ENCODE peak calls at places on chromosomes 12 and 14, in eight cellular contexts. One of them, this sample, is unnamed.
A peak's percentile ranks its signal among the peaks of the same experiment; 100 is the strongest.

GRCh38 chr12:22306311-22306710 is 28.2 kb downstream of the ST8SIA1 start:
- DNase-seq in tibial nerve: no peak
- DNase-seq in GM23338: no peak
- DNase-seq in psoas muscle: no peak
- DNase-seq in trophoblast cell: no peak
- DNase-seq in GM23248: peak; percentile 5
- DNase-seq in cardiac muscle cell: no peak
- DNase-seq in PC-3: no peak
- DNase-seq in this sample: no peak

GRCh38 chr12:42201061-42201460 is 37.0 kb downstream of the YAF2 start:
- DNase-seq in psoas muscle: no peak
- DNase-seq in cardiac muscle cell: no peak
- DNase-seq in GM23248: no peak
- DNase-seq in trophoblast cell: no peak
- DNase-seq in tibial nerve: no peak
- DNase-seq in GM23338: no peak
- DNase-seq in PC-3: no peak
- DNase-seq in this sample: no peak

GRCh38 chr12:117236456-117237001 is 46.3 kb upstream of the FBXO21 start:
- DNase-seq in GM23248: peak; percentile 68
- DNase-seq in trophoblast cell: peak; percentile 63
- DNase-seq in psoas muscle: peak; percentile 76
- DNase-seq in GM23338: peak; percentile 99
- DNase-seq in PC-3: peak; percentile 89
- DNase-seq in tibial nerve: peak; percentile 70
- DNase-seq in cardiac muscle cell: peak; percentile 88
- DNase-seq in this sample: peak; percentile 80

GRCh38 chr14:24408764-24409163 is 10.0 kb downstream of the NYNRIN start:
- DNase-seq in GM23248: no peak
- DNase-seq in psoas muscle: no peak
- DNase-seq in PC-3: no peak
- DNase-seq in GM23338: no peak
- DNase-seq in cardiac muscle cell: no peak
- DNase-seq in tibial nerve: no peak
- DNase-seq in trophoblast cell: no peak
- DNase-seq in this sample: no peak

GRCh38 chr12:32906407-32907165 is 10.0 kb upstream of the PKP2 start:
- DNase-seq in GM23338: no peak
- DNase-seq in trophoblast cell: no peak
- DNase-seq in tibial nerve: no peak
- DNase-seq in GM23248: no peak
- DNase-seq in PC-3: peak; percentile 50
- DNase-seq in cardiac muscle cell: no peak
- DNase-seq in psoas muscle: no peak
- DNase-seq in this sample: no peak

GRCh38 chr12:65520658-65521057 is 242.2 kb downstream of the MSRB3 start:
- DNase-seq in PC-3: peak; percentile 29
- DNase-seq in cardiac muscle cell: no peak
- DNase-seq in GM23248: no peak
- DNase-seq in GM23338: no peak
- DNase-seq in tibial nerve: no peak
- DNase-seq in trophoblast cell: no peak
- DNase-seq in psoas muscle: no peak
- DNase-seq in this sample: no peak

GRCh38 chr14:93829839-93830481 is 41.7 kb upstream of the PRIMA1 start:
- DNase-seq in cardiac muscle cell: no peak
- DNase-seq in psoas muscle: no peak
- DNase-seq in GM23248: no peak
- DNase-seq in PC-3: no peak
- DNase-seq in GM23338: no peak
- DNase-seq in trophoblast cell: no peak
- DNase-seq in tibial nerve: no peak
- DNase-seq in this sample: no peak

GRCh38 chr14:23051482-23051881 is 5.8 kb downstream of the CDH24 start:
- DNase-seq in cardiac muscle cell: no peak
- DNase-seq in PC-3: no peak
- DNase-seq in tibial nerve: no peak
- DNase-seq in GM23248: no peak
- DNase-seq in trophoblast cell: no peak
- DNase-seq in psoas muscle: no peak
- DNase-seq in GM23338: no peak
- DNase-seq in this sample: no peak

GRCh38 chr12:121278450-121279375 is 17.8 kb downstream of the CAMKK2 start:
- DNase-seq in GM23248: peak; percentile 96
- DNase-seq in trophoblast cell: no peak
- DNase-seq in cardiac muscle cell: no peak
- DNase-seq in GM23338: no peak
- DNase-seq in PC-3: no peak
- DNase-seq in psoas muscle: peak; percentile 44
- DNase-seq in tibial nerve: no peak
- DNase-seq in this sample: peak; percentile 63

GRCh38 chr12:40101747-40102146 is 4.1 kb downstream of the SLC2A13 start:
- DNase-seq in GM23248: no peak
- DNase-seq in cardiac muscle cell: no peak
- DNase-seq in trophoblast cell: no peak
- DNase-seq in PC-3: no peak
- DNase-seq in tibial nerve: no peak
- DNase-seq in GM23338: no peak
- DNase-seq in psoas muscle: no peak
- DNase-seq in this sample: no peak

GRCh38 chr12:63306476-63306875 is 155.5 kb upstream of the AVPR1A start:
- DNase-seq in tibial nerve: no peak
- DNase-seq in trophoblast cell: no peak
- DNase-seq in cardiac muscle cell: no peak
- DNase-seq in GM23338: no peak
- DNase-seq in psoas muscle: no peak
- DNase-seq in GM23248: no peak
- DNase-seq in PC-3: no peak
- DNase-seq in this sample: no peak

GRCh38 chr12:50452795-50453194 is 52.0 kb upstream of the DIP2B start:
- DNase-seq in GM23248: no peak
- DNase-seq in trophoblast cell: no peak
- DNase-seq in tibial nerve: no peak
- DNase-seq in PC-3: no peak
- DNase-seq in psoas muscle: no peak
- DNase-seq in GM23338: no peak
- DNase-seq in cardiac muscle cell: no peak
- DNase-seq in this sample: no peak

GRCh38 chr12:129337413-129337812 is 484.1 kb downstream of the GLT1D1 start:
- DNase-seq in tibial nerve: no peak
- DNase-seq in GM23248: no peak
- DNase-seq in psoas muscle: no peak
- DNase-seq in GM23338: no peak
- DNase-seq in PC-3: no peak
- DNase-seq in cardiac muscle cell: no peak
- DNase-seq in trophoblast cell: no peak
- DNase-seq in this sample: no peak

GRCh38 chr14:68444449-68445168 is 348.3 kb downstream of the ZFP36L1 start:
- DNase-seq in trophoblast cell: no peak
- DNase-seq in GM23338: no peak
- DNase-seq in GM23248: peak; percentile 59
- DNase-seq in tibial nerve: no peak
- DNase-seq in psoas muscle: peak; percentile 30
- DNase-seq in PC-3: peak; percentile 64
- DNase-seq in cardiac muscle cell: no peak
- DNase-seq in this sample: peak; percentile 43

GRCh38 chr12:84638811-84639368 is 273.7 kb downstream of the SLC6A15 start:
- DNase-seq in GM23338: no peak
- DNase-seq in GM23248: peak; percentile 42
- DNase-seq in tibial nerve: no peak
- DNase-seq in cardiac muscle cell: no peak
- DNase-seq in psoas muscle: no peak
- DNase-seq in PC-3: no peak
- DNase-seq in trophoblast cell: no peak
- DNase-seq in this sample: no peak

GRCh38 chr12:81208193-81208946 is 130.5 kb downstream of the ACSS3 start:
- DNase-seq in PC-3: no peak
- DNase-seq in trophoblast cell: no peak
- DNase-seq in cardiac muscle cell: no peak
- DNase-seq in GM23248: peak; percentile 1
- DNase-seq in psoas muscle: no peak
- DNase-seq in tibial nerve: no peak
- DNase-seq in GM23338: no peak
- DNase-seq in this sample: no peak

GRCh38 chr12:58007875-58008274 is 66.5 kb downstream of the ATP23 start:
- DNase-seq in trophoblast cell: no peak
- DNase-seq in tibial nerve: no peak
- DNase-seq in PC-3: no peak
- DNase-seq in psoas muscle: no peak
- DNase-seq in cardiac muscle cell: no peak
- DNase-seq in GM23338: no peak
- DNase-seq in GM23248: no peak
- DNase-seq in this sample: no peak

GRCh38 chr12:51814311-51815088 is 34.0 kb downstream of the FIGNL2 start:
- DNase-seq in tibial nerve: peak; percentile 59
- DNase-seq in GM23338: peak; percentile 89
- DNase-seq in cardiac muscle cell: peak; percentile 83
- DNase-seq in psoas muscle: peak; percentile 77
- DNase-seq in GM23248: peak; percentile 93
- DNase-seq in PC-3: peak; percentile 78
- DNase-seq in trophoblast cell: peak; percentile 60
- DNase-seq in this sample: peak; percentile 88

GRCh38 chr12:48296586-48297396 is 53.9 kb downstream of the ZNF641 start:
- DNase-seq in tibial nerve: peak; percentile 21
- DNase-seq in PC-3: peak; percentile 70
- DNase-seq in psoas muscle: peak; percentile 65
- DNase-seq in GM23248: peak; percentile 82
- DNase-seq in trophoblast cell: peak; percentile 69
- DNase-seq in GM23338: peak; percentile 94
- DNase-seq in cardiac muscle cell: peak; percentile 83
- DNase-seq in this sample: peak; percentile 81

GRCh38 chr12:42525444-42525843 is 64.1 kb downstream of the PRICKLE1 start:
- DNase-seq in GM23248: no peak
- DNase-seq in tibial nerve: no peak
- DNase-seq in cardiac muscle cell: no peak
- DNase-seq in trophoblast cell: no peak
- DNase-seq in GM23338: no peak
- DNase-seq in PC-3: no peak
- DNase-seq in psoas muscle: no peak
- DNase-seq in this sample: no peak

GRCh38 chr12:20270557-20270956 is 97.8 kb upstream of the PDE3A start:
- DNase-seq in cardiac muscle cell: no peak
- DNase-seq in trophoblast cell: no peak
- DNase-seq in psoas muscle: no peak
- DNase-seq in PC-3: no peak
- DNase-seq in GM23338: no peak
- DNase-seq in tibial nerve: no peak
- DNase-seq in GM23248: no peak
- DNase-seq in this sample: no peak

GRCh38 chr12:53508534-53509199 is 1.4 kb upstream of the NPFF start:
- DNase-seq in tibial nerve: peak; percentile 81
- DNase-seq in psoas muscle: peak; percentile 81
- DNase-seq in PC-3: peak; percentile 94
- DNase-seq in cardiac muscle cell: peak; percentile 87
- DNase-seq in GM23248: peak; percentile 83
- DNase-seq in GM23338: peak; percentile 93
- DNase-seq in trophoblast cell: peak; percentile 77
- DNase-seq in this sample: peak; percentile 88

GRCh38 chr12:53052419-53053222 is 2.8 kb downstream of the TNS2 start:
- DNase-seq in GM23248: peak; percentile 90
- DNase-seq in psoas muscle: peak; percentile 92
- DNase-seq in GM23338: no peak
- DNase-seq in PC-3: peak; percentile 72
- DNase-seq in cardiac muscle cell: no peak
- DNase-seq in tibial nerve: peak; percentile 91
- DNase-seq in trophoblast cell: no peak
- DNase-seq in this sample: peak; percentile 94

GRCh38 chr14:101062611-101063010 is 159.1 kb upstream of the RTL1 start:
- DNase-seq in tibial nerve: no peak
- DNase-seq in GM23338: no peak
- DNase-seq in PC-3: no peak
- DNase-seq in GM23248: no peak
- DNase-seq in psoas muscle: no peak
- DNase-seq in cardiac muscle cell: no peak
- DNase-seq in trophoblast cell: no peak
- DNase-seq in this sample: no peak

GRCh38 chr12:54051916-54052744 is 1.5 kb upstream of the HOXC4 start:
- DNase-seq in trophoblast cell: no peak
- DNase-seq in GM23338: no peak
- DNase-seq in psoas muscle: no peak
- DNase-seq in cardiac muscle cell: no peak
- DNase-seq in PC-3: peak; percentile 59
- DNase-seq in tibial nerve: no peak
- DNase-seq in GM23248: no peak
- DNase-seq in this sample: no peak

GRCh38 chr14:36522347-36522971 is 2.4 kb upstream of the NKX2-1 start:
- DNase-seq in GM23338: peak; percentile 71
- DNase-seq in PC-3: no peak
- DNase-seq in psoas muscle: no peak
- DNase-seq in tibial nerve: no peak
- DNase-seq in GM23248: no peak
- DNase-seq in cardiac muscle cell: no peak
- DNase-seq in trophoblast cell: no peak
- DNase-seq in this sample: no peak
- H3K27me3 ChIP-seq in GM23338: peaks cover 100% of the 10 kb centered on the region
- H3K27me3 ChIP-seq in PC-3: peaks cover 43% of the 10 kb centered on the region
- H3K27me3 ChIP-seq in psoas muscle: peaks cover 100% of the 10 kb centered on the region
- H3K27me3 ChIP-seq in tibial nerve: peaks cover 100% of the 10 kb centered on the region
- H3K27me3 ChIP-seq in GM23248: peaks cover 91% of the 10 kb centered on the region
- H3K27me3 ChIP-seq in cardiac muscle cell: peaks cover 100% of the 10 kb centered on the region
- H3K27me3 ChIP-seq in trophoblast cell: peaks cover 93% of the 10 kb centered on the region
- H3K27me3 ChIP-seq in this sample: peaks cover 100% of the 10 kb centered on the region

GRCh38 chr14:54603362-54603761 is 36.4 kb downstream of the SAMD4A start:
- DNase-seq in PC-3: peak; percentile 86
- DNase-seq in tibial nerve: no peak
- DNase-seq in GM23248: peak; percentile 79
- DNase-seq in cardiac muscle cell: no peak
- DNase-seq in GM23338: no peak
- DNase-seq in psoas muscle: no peak
- DNase-seq in trophoblast cell: no peak
- DNase-seq in this sample: no peak
- H3K4me1 ChIP-seq in PC-3: peaks cover 50% of the 10 kb centered on the region
- H3K4me1 ChIP-seq in tibial nerve: no peaks in the 10 kb centered on the region
- H3K4me1 ChIP-seq in GM23248: peaks cover 62% of the 10 kb centered on the region
- H3K4me1 ChIP-seq in cardiac muscle cell: peaks cover 37% of the 10 kb centered on the region
- H3K4me1 ChIP-seq in GM23338: peaks cover 7% of the 10 kb centered on the region
- H3K4me1 ChIP-seq in psoas muscle: peaks cover 44% of the 10 kb centered on the region
- H3K4me1 ChIP-seq in trophoblast cell: peaks cover 5% of the 10 kb centered on the region
- H3K4me1 ChIP-seq in this sample: peaks cover 60% of the 10 kb centered on the region

GRCh38 chr12:132389526-132390286 is 60.3 kb upstream of the GALNT9 start:
- DNase-seq in GM23248: no peak
- DNase-seq in psoas muscle: no peak
- DNase-seq in trophoblast cell: no peak
- DNase-seq in tibial nerve: no peak
- DNase-seq in PC-3: no peak
- DNase-seq in cardiac muscle cell: no peak
- DNase-seq in GM23338: no peak
- DNase-seq in this sample: no peak
- H3K27me3 ChIP-seq in GM23248: peaks cover 35% of the 10 kb centered on the region
- H3K27me3 ChIP-seq in psoas muscle: peaks cover 55% of the 10 kb centered on the region
- H3K27me3 ChIP-seq in trophoblast cell: peaks cover 34% of the 10 kb centered on the region
- H3K27me3 ChIP-seq in tibial nerve: peaks cover 49% of the 10 kb centered on the region
- H3K27me3 ChIP-seq in PC-3: peaks cover 58% of the 10 kb centered on the region
- H3K27me3 ChIP-seq in cardiac muscle cell: peaks cover 51% of the 10 kb centered on the region
- H3K27me3 ChIP-seq in GM23338: peaks cover 16% of the 10 kb centered on the region
- H3K27me3 ChIP-seq in this sample: peaks cover 8% of the 10 kb centered on the region

GRCh38 chr12:29158364-29158763 is 9.3 kb downstream of the FAR2 start:
- DNase-seq in GM23248: no peak
- DNase-seq in trophoblast cell: peak; percentile 44
- DNase-seq in psoas muscle: no peak
- DNase-seq in cardiac muscle cell: no peak
- DNase-seq in GM23338: no peak
- DNase-seq in tibial nerve: no peak
- DNase-seq in PC-3: no peak
- DNase-seq in this sample: no peak
- H3K4me1 ChIP-seq in GM23248: peaks cover 9% of the 10 kb centered on the region
- H3K4me1 ChIP-seq in trophoblast cell: peaks cover 4% of the 10 kb centered on the region
- H3K4me1 ChIP-seq in psoas muscle: no peaks in the 10 kb centered on the region
- H3K4me1 ChIP-seq in cardiac muscle cell: peaks cover 7% of the 10 kb centered on the region
- H3K4me1 ChIP-seq in GM23338: peaks cover 13% of the 10 kb centered on the region
- H3K4me1 ChIP-seq in tibial nerve: no peaks in the 10 kb centered on the region
- H3K4me1 ChIP-seq in PC-3: peaks cover 16% of the 10 kb centered on the region
- H3K4me1 ChIP-seq in this sample: peaks cover 36% of the 10 kb centered on the region

GRCh38 chr12:105273601-105274000 is 37.6 kb upstream of the APPL2 start:
- DNase-seq in PC-3: no peak
- DNase-seq in GM23338: no peak
- DNase-seq in trophoblast cell: no peak
- DNase-seq in tibial nerve: no peak
- DNase-seq in GM23248: no peak
- DNase-seq in cardiac muscle cell: no peak
- DNase-seq in psoas muscle: no peak
- DNase-seq in this sample: no peak
- H3K27me3 ChIP-seq in PC-3: no peaks in the 10 kb centered on the region
- H3K27me3 ChIP-seq in GM23338: no peaks in the 10 kb centered on the region
- H3K27me3 ChIP-seq in trophoblast cell: no peaks in the 10 kb centered on the region
- H3K27me3 ChIP-seq in tibial nerve: no peaks in the 10 kb centered on the region
- H3K27me3 ChIP-seq in GM23248: no peaks in the 10 kb centered on the region
- H3K27me3 ChIP-seq in cardiac muscle cell: no peaks in the 10 kb centered on the region
- H3K27me3 ChIP-seq in psoas muscle: no peaks in the 10 kb centered on the region
- H3K27me3 ChIP-seq in this sample: no peaks in the 10 kb centered on the region